ENCODE peak calls at places on chromosome 16, in ten cellular contexts. One of them, this sample, is unnamed.

GRCh38 chr16:20904507-20905079 is 4.0 kb downstream of the LYRM1 start:
- DNase-seq in upper lobe of right lung: no peak
- DNase-seq in heart left ventricle: no peak
- DNase-seq in MCF 10A: peak; percentile 42
- DNase-seq in NCI-H1092 treated with DMSO at 0.1 percent for 48 hours: no peak
- DNase-seq in hippocampal formation: no peak
- DNase-seq in activated CD4-positive, alpha-beta T cell treated with anti-CD3 and anti-CD28 coated beads, Interleukin-2, amount 10 ng/mL, durations not matched to agents 7 days and 5 days: peak; percentile 51
- DNase-seq in memory B cell: peak; percentile 53
- DNase-seq in naive thymus-derived CD8-positive, alpha-beta T cell: peak; percentile 43
- DNase-seq in tibial artery: no peak
- DNase-seq in this sample: no peak

GRCh38 chr16:30485818-30486436 is 13.4 kb downstream of the ITGAL start:
- DNase-seq in upper lobe of right lung: no peak
- DNase-seq in heart left ventricle: no peak
- DNase-seq in MCF 10A: no peak
- DNase-seq in NCI-H1092 treated with DMSO at 0.1 percent for 48 hours: no peak
- DNase-seq in hippocampal formation: no peak
- DNase-seq in activated CD4-positive, alpha-beta T cell treated with anti-CD3 and anti-CD28 coated beads, Interleukin-2, amount 10 ng/mL, durations not matched to agents 7 days and 5 days: no peak
- DNase-seq in memory B cell: no peak
- DNase-seq in naive thymus-derived CD8-positive, alpha-beta T cell: no peak
- DNase-seq in tibial artery: no peak
- DNase-seq in this sample: no peak

GRCh38 chr16:17134586-17134985 is 336.2 kb downstream of the XYLT1 start:
- DNase-seq in upper lobe of right lung: no peak
- DNase-seq in heart left ventricle: no peak
- DNase-seq in MCF 10A: no peak
- DNase-seq in NCI-H1092 treated with DMSO at 0.1 percent for 48 hours: no peak
- DNase-seq in hippocampal formation: no peak
- DNase-seq in activated CD4-positive, alpha-beta T cell treated with anti-CD3 and anti-CD28 coated beads, Interleukin-2, amount 10 ng/mL, durations not matched to agents 7 days and 5 days: no peak
- DNase-seq in memory B cell: no peak
- DNase-seq in naive thymus-derived CD8-positive, alpha-beta T cell: no peak
- DNase-seq in tibial artery: no peak
- DNase-seq in this sample: no peak

GRCh38 chr16:57795431-57795878 is 6.8 kb downstream of the KIFC3 start:
- DNase-seq in upper lobe of right lung: no peak
- DNase-seq in heart left ventricle: no peak
- DNase-seq in MCF 10A: peak; percentile 69
- DNase-seq in NCI-H1092 treated with DMSO at 0.1 percent for 48 hours: peak; percentile 67
- DNase-seq in hippocampal formation: peak; percentile 15
- DNase-seq in activated CD4-positive, alpha-beta T cell treated with anti-CD3 and anti-CD28 coated beads, Interleukin-2, amount 10 ng/mL, durations not matched to agents 7 days and 5 days: peak; percentile 52
- DNase-seq in memory B cell: no peak
- DNase-seq in naive thymus-derived CD8-positive, alpha-beta T cell: peak; percentile 15
- DNase-seq in tibial artery: no peak
- DNase-seq in this sample: peak; percentile 68

GRCh38 chr16:7914738-7915137 is 582.1 kb downstream of the RBFOX1 start:
- DNase-seq in upper lobe of right lung: no peak
- DNase-seq in heart left ventricle: no peak
- DNase-seq in MCF 10A: no peak
- DNase-seq in NCI-H1092 treated with DMSO at 0.1 percent for 48 hours: no peak
- DNase-seq in hippocampal formation: no peak
- DNase-seq in activated CD4-positive, alpha-beta T cell treated with anti-CD3 and anti-CD28 coated beads, Interleukin-2, amount 10 ng/mL, durations not matched to agents 7 days and 5 days: no peak
- DNase-seq in memory B cell: no peak
- DNase-seq in naive thymus-derived CD8-positive, alpha-beta T cell: no peak
- DNase-seq in tibial artery: no peak
- DNase-seq in this sample: no peak

GRCh38 chr16:12902511-12903324 is 1.3 kb downstream of the SHISA9 start:
- DNase-seq in upper lobe of right lung: no peak
- DNase-seq in heart left ventricle: no peak
- DNase-seq in MCF 10A: no peak
- DNase-seq in NCI-H1092 treated with DMSO at 0.1 percent for 48 hours: no peak
- DNase-seq in hippocampal formation: no peak
- DNase-seq in activated CD4-positive, alpha-beta T cell treated with anti-CD3 and anti-CD28 coated beads, Interleukin-2, amount 10 ng/mL, durations not matched to agents 7 days and 5 days: no peak
- DNase-seq in memory B cell: no peak
- DNase-seq in naive thymus-derived CD8-positive, alpha-beta T cell: no peak
- DNase-seq in tibial artery: no peak
- DNase-seq in this sample: no peak

GRCh38 chr16:49700222-49700927 is 155.5 kb downstream of the ZNF423 start:
- DNase-seq in upper lobe of right lung: no peak
- DNase-seq in heart left ventricle: peak; percentile 69
- DNase-seq in MCF 10A: no peak
- DNase-seq in NCI-H1092 treated with DMSO at 0.1 percent for 48 hours: no peak
- DNase-seq in hippocampal formation: no peak
- DNase-seq in activated CD4-positive, alpha-beta T cell treated with anti-CD3 and anti-CD28 coated beads, Interleukin-2, amount 10 ng/mL, durations not matched to agents 7 days and 5 days: no peak
- DNase-seq in memory B cell: no peak
- DNase-seq in naive thymus-derived CD8-positive, alpha-beta T cell: no peak
- DNase-seq in tibial artery: peak; percentile 54
- DNase-seq in this sample: no peak

GRCh38 chr16:65176603-65177002 is 54.7 kb upstream of the CDH11 start:
- DNase-seq in upper lobe of right lung: no peak
- DNase-seq in heart left ventricle: peak; percentile 68
- DNase-seq in MCF 10A: no peak
- DNase-seq in NCI-H1092 treated with DMSO at 0.1 percent for 48 hours: no peak
- DNase-seq in hippocampal formation: no peak
- DNase-seq in activated CD4-positive, alpha-beta T cell treated with anti-CD3 and anti-CD28 coated beads, Interleukin-2, amount 10 ng/mL, durations not matched to agents 7 days and 5 days: no peak
- DNase-seq in memory B cell: no peak
- DNase-seq in naive thymus-derived CD8-positive, alpha-beta T cell: no peak
- DNase-seq in tibial artery: no peak
- DNase-seq in this sample: no peak

This sample was measured in cerebellar cortex.